ENCODE peak calls at places on chromosomes 11 and 22, in five cellular contexts. Q is HepG2, D is GM12878, I is upper lobe of left lung, F is K562. H is an unnamed sample.

GRCh38 chr11:128304666-128305485 is 282.5 kb downstream of the ETS1 start:
- ATAC-seq in Q (no peak), D (no peak), I (no peak), F (no peak), H (no peak)

GRCh38 chr11:70176940-70177689 is 26.0 kb upstream of the FADD start:
- ATAC-seq in Q (peak; percentile 76), D (peak; percentile 83), I (peak; percentile 47), F (peak; percentile 98), H (no peak)

GRCh38 chr11:3169952-3170755 is 5.0 kb upstream of the OSBPL5 start:
- ATAC-seq in Q (no peak), D (no peak), I (no peak), F (no peak), H (no peak)

GRCh38 chr11:64206457-64207246 is at the start of gene FERMT3:
- ATAC-seq in Q (no peak), D (peak; percentile 76), I (peak; percentile 65), F (peak; percentile 68), H (no peak)

GRCh38 chr22:19845369-19845722 is 9.3 kb downstream of the GNB1L start:
- ATAC-seq in Q (no peak), D (no peak), I (no peak), F (peak; percentile 2), H (no peak)

GRCh38 chr11:66106786-66107599 is 36.9 kb downstream of the PACS1 start:
- ATAC-seq in Q (peak; percentile 62), D (no peak), I (no peak), F (no peak), H (no peak)

GRCh38 chr11:30002157-30002556 is 14.7 kb downstream of the KCNA4 start:
- ATAC-seq in Q (no peak), D (no peak), I (no peak), F (no peak), H (no peak)

GRCh38 chr11:59777104-59777503 is 21.9 kb downstream of the STX3 start:
- ATAC-seq in Q (no peak), D (no peak), I (no peak), F (no peak), H (no peak)

GRCh38 chr11:125376117-125376516 is 119.9 kb downstream of the FEZ1 start:
- ATAC-seq in Q (no peak), D (peak; percentile 45), I (no peak), F (peak; percentile 37), H (peak; percentile 89)

GRCh38 chr11:20351870-20352269 is 11.6 kb upstream of the HTATIP2 start:
- ATAC-seq in Q (no peak), D (no peak), I (no peak), F (no peak), H (no peak)

GRCh38 chr22:20571531-20572007 is 64.2 kb downstream of the MED15 start:
- ATAC-seq in Q (peak; percentile 72), D (peak; percentile 79), I (no peak), F (peak; percentile 88), H (no peak)

GRCh38 chr11:92340839-92341238 is 116.2 kb downstream of the FAT3 start:
- ATAC-seq in Q (peak; percentile 86), D (peak; percentile 85), I (no peak), F (peak; percentile 57), H (no peak)

GRCh38 chr11:35376613-35377012 is 42.7 kb downstream of the SLC1A2 start:
- ATAC-seq in Q (no peak), D (no peak), I (no peak), F (no peak), H (no peak)

GRCh38 chr11:72369786-72370185 is 64.5 kb downstream of the CLPB start:
- ATAC-seq in Q (no peak), D (no peak), I (no peak), F (no peak), H (no peak)
- TF ChIP-seq EP300 in Q (no peak), D (no peak), I (no peak), F (no peak), H (no peak)

GRCh38 chr11:72001834-72002591 is 3.3 kb downstream of the IL18BP start:
- ATAC-seq in Q (peak; percentile 5), D (no peak), I (no peak), F (peak; percentile 6), H (no peak)
- TF ChIP-seq POLR2AphosphoS5 in Q (peak; percentile 24), D (peak; percentile 42), I (no peak), F (peak; percentile 55), H (no peak)

GRCh38 chr11:15625691-15626090 is 511.0 kb downstream of the INSC start:
- ATAC-seq in Q (no peak), D (no peak), I (no peak), F (no peak), H (no peak)

GRCh38 chr11:15621565-15621964 is 506.8 kb downstream of the INSC start:
- ATAC-seq in Q (no peak), D (no peak), I (no peak), F (no peak), H (no peak)

GRCh38 chr11:15627560-15627959 is 512.8 kb downstream of the INSC start:
- ATAC-seq in Q (no peak), D (no peak), I (no peak), F (no peak), H (no peak)

GRCh38 chr11:15622231-15622890 is 507.6 kb downstream of the INSC start:
- ATAC-seq in Q (no peak), D (no peak), I (peak; percentile 17), F (no peak), H (no peak)

GRCh38 chr11:15624701-15625100 is 510.0 kb downstream of the INSC start:
- ATAC-seq in Q (no peak), D (no peak), I (no peak), F (no peak), H (no peak)
- H3K27ac ChIP-seq in Q (no peak overlapping the region), D (no peak overlapping the region), I (no peak overlapping the region), F (no peak overlapping the region), H (no peak overlapping the region)

GRCh38 chr22:29663230-29663826 is 56.5 kb upstream of the CABP7 start:
- ATAC-seq in Q (no peak), D (no peak), I (no peak), F (no peak), H (no peak)
- TF ChIP-seq EP300 in Q (no peak), D (no peak), I (no peak), F (no peak), H (no peak)

GRCh38 chr11:47330002-47330911 is 22.2 kb downstream of the MYBPC3 start:
- ATAC-seq in Q (peak; percentile 19), D (no peak), I (no peak), F (peak; percentile 40), H (peak; percentile 54)
- TF ChIP-seq POLR2AphosphoS5 in Q (no peak), D (no peak), I (no peak), F (peak; percentile 12), H (no peak)

H was measured in gastroesophageal sphincter.